ENCODE peak calls at places on chromosomes 13 and 19, in nine cellular contexts. M, D, X, L, A, K, V, H and I are unnamed samples.

GRCh38 chr13:28805193-28805819 is 14.8 kb upstream of the MTUS2 start:
- DNase-seq in M (no peak), D (peak; percentile 23), X (peak; percentile 53), L (no peak), A (peak; percentile 52), K (no peak), V (no peak), H (no peak), I (no peak)

GRCh38 chr13:31096624-31097302 is 64.9 kb downstream of the HSPH1 start:
- DNase-seq in M (no peak), D (no peak), X (no peak), L (peak; percentile 15), A (no peak), K (no peak), V (no peak), H (no peak), I (no peak)

GRCh38 chr13:30204564-30204963 is 102.8 kb downstream of the KATNAL1 start:
- DNase-seq in M (no peak), D (no peak), X (no peak), L (no peak), A (no peak), K (no peak), V (no peak), H (no peak), I (no peak)

GRCh38 chr19:56874530-56874929 is 34.0 kb upstream of the PEG3 start:
- DNase-seq in M (no peak), D (no peak), X (no peak), L (no peak), A (no peak), K (no peak), V (no peak), H (no peak), I (no peak)

GRCh38 chr13:51998723-51999471 is 12.4 kb downstream of the ATP7B start:
- DNase-seq in M (no peak), D (no peak), X (no peak), L (no peak), A (no peak), K (no peak), V (no peak), H (no peak), I (no peak)

GRCh38 chr13:113020323-113021080 is 51.5 kb downstream of the MCF2L start:
- DNase-seq in M (no peak), D (no peak), X (no peak), L (no peak), A (no peak), K (no peak), V (no peak), H (no peak), I (no peak)

GRCh38 chr13:112849500-112849899 is 119.5 kb upstream of the MCF2L start:
- DNase-seq in M (no peak), D (no peak), X (no peak), L (no peak), A (no peak), K (no peak), V (peak; percentile 73), H (no peak), I (no peak)

GRCh38 chr19:3586124-3586626 is 897 bp downstream of the GIPC3 start:
- DNase-seq in M (no peak), D (no peak), X (no peak), L (no peak), A (peak; percentile 79), K (no peak), V (no peak), H (no peak), I (no peak)

GRCh38 chr13:99135591-99135990 is 65.1 kb upstream of the UBAC2 start:
- DNase-seq in M (no peak), D (no peak), X (no peak), L (no peak), A (no peak), K (no peak), V (no peak), H (no peak), I (no peak)

GRCh38 chr13:71759506-71760225 is 107.3 kb downstream of the DACH1 start:
- DNase-seq in M (no peak), D (no peak), X (no peak), L (no peak), A (peak; percentile 58), K (no peak), V (no peak), H (no peak), I (no peak)

GRCh38 chr19:47026889-47027288 is 7.3 kb downstream of the NPAS1 start:
- DNase-seq in M (no peak), D (no peak), X (no peak), L (no peak), A (no peak), K (no peak), V (no peak), H (no peak), I (no peak)

GRCh38 chr19:47028372-47028672 is 8.7 kb downstream of the NPAS1 start:
- DNase-seq in M (no peak), D (no peak), X (no peak), L (no peak), A (peak; percentile 64), K (no peak), V (no peak), H (no peak), I (no peak)

GRCh38 chr19:47024502-47024901 is 4.9 kb downstream of the NPAS1 start:
- DNase-seq in M (no peak), D (no peak), X (no peak), L (no peak), A (no peak), K (no peak), V (no peak), H (no peak), I (no peak)

GRCh38 chr19:47026156-47026555 is 6.5 kb downstream of the NPAS1 start:
- DNase-seq in M (no peak), D (no peak), X (no peak), L (no peak), A (no peak), K (no peak), V (no peak), H (no peak), I (no peak)

DNA sequence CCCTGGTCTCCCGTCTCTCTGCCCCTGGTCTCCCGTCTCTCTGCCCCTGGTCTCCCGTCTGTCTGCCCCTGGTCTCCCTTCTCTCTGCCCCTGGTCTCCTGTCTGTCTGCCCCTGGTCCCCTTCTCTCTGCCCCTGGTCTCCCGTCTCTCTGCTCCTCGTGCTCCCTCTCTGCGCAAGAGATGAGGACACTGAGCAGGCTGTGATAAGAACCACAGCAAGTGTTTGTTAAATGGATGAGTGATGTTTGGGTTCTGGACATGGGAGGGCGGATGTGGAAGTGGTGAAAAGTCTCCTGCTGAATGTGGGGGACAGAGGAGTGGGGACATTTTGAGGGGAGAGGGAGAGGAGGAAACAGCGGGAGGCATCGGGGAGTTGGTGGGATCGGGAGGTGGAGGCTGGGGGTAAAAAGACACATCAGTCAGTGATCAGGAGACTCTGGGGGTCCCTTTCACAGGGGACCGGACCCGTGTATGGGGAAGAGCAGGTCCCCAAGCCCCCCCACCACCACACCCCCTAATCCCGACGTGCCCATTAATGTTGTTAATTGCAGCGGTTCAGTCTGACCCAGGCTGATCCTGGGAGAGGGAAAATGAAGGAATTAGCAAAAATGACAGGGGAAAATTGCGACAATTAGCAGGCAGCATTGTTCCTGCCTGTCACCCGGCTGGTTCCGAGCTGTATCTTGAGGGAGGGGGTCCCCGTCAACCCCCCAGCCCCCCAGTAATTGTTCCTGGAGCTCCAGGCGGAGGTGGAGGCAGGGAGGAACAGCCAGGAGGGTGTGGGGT is 8.1 kb downstream of the NPAS1 start:
- DNase-seq in M (no peak), D (no peak), X (no peak), L (no peak), A (no peak), K (no peak), V (no peak), H (no peak), I (no peak)
- H3K27me3 ChIP-seq in M (no peaks in the 10 kb centered on the region), D (peaks cover 96% of the 10 kb centered on the region), X (no peaks in the 10 kb centered on the region), L (peaks cover 15% of the 10 kb centered on the region), A (peaks cover 47% of the 10 kb centered on the region), K (no peaks in the 10 kb centered on the region), V (no peaks in the 10 kb centered on the region), H (no peaks in the 10 kb centered on the region), I (no peaks in the 10 kb centered on the region)

GRCh38 chr13:45851171-45851889 is at the start of gene SIAH3:
- DNase-seq in M (no peak), D (no peak), X (no peak), L (no peak), A (peak; percentile 34), K (no peak), V (no peak), H (no peak), I (no peak)
- H3K27me3 ChIP-seq in M (no peaks in the 10 kb centered on the region), D (peaks cover 74% of the 10 kb centered on the region), X (no peaks in the 10 kb centered on the region), L (no peaks in the 10 kb centered on the region), A (peaks cover 62% of the 10 kb centered on the region), K (no peaks in the 10 kb centered on the region), V (no peaks in the 10 kb centered on the region), H (peaks cover 4% of the 10 kb centered on the region), I (no peaks in the 10 kb centered on the region)

GRCh38 chr13:111394211-111394922 is 73.9 kb downstream of the TEX29 start:
- DNase-seq in M (peak; percentile 51), D (no peak), X (peak; percentile 18), L (no peak), A (no peak), K (no peak), V (no peak), H (no peak), I (no peak)
- H3K27me3 ChIP-seq in M (no peaks in the 10 kb centered on the region), D (peaks cover 44% of the 10 kb centered on the region), X (no peaks in the 10 kb centered on the region), L (no peaks in the 10 kb centered on the region), A (no peaks in the 10 kb centered on the region), K (no peaks in the 10 kb centered on the region), V (no peaks in the 10 kb centered on the region), H (no peaks in the 10 kb centered on the region), I (no peaks in the 10 kb centered on the region)

GRCh38 chr19:5213667-5214066 is 126.9 kb downstream of the PTPRS start:
- DNase-seq in M (no peak), D (no peak), X (no peak), L (no peak), A (no peak), K (no peak), V (no peak), H (no peak), I (no peak)

GRCh38 chr19:5210556-5210955 is 130.1 kb downstream of the PTPRS start:
- DNase-seq in M (no peak), D (no peak), X (no peak), L (no peak), A (no peak), K (no peak), V (no peak), H (no peak), I (no peak)

GRCh38 chr19:5212101-5212500 is 128.5 kb downstream of the PTPRS start:
- DNase-seq in M (no peak), D (no peak), X (no peak), L (no peak), A (no peak), K (no peak), V (no peak), H (no peak), I (no peak)

GRCh38 chr19:5214371-5214770 is 126.2 kb downstream of the PTPRS start:
- DNase-seq in M (no peak), D (no peak), X (no peak), L (no peak), A (no peak), K (no peak), V (no peak), H (no peak), I (no peak)

DNA sequence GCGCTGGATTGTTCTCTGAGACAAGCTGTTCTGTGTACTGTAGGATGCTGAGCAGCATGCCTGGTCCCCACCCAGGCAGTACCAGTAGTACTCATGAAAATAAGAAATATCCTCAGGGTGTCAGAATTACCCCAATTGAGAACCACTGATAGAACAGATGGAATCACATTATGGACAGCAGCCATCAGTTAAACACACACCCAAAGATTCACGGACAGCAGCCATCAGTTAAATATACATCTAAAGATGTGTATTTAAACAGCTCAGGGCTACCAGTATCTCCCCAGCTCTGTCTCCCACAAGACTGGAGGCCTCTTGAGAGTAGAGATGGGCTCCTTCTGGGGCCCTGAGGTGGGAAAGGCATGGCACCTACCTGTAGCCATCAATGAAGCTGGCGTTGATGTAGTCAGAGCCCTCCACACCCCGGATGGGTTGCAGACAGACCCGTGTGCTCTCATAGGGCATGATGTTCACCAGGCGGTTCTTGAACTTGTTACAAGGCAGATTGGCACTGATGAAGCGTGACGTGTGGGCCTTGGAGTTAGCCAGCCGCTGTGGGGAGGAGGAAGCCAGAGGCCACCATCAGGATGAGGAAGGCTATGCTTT is 129.3 kb downstream of the PTPRS start:
- DNase-seq in M (no peak), D (no peak), X (no peak), L (no peak), A (no peak), K (no peak), V (no peak), H (no peak), I (no peak)
- H3K27me3 ChIP-seq in M (no peaks in the 10 kb centered on the region), D (no peaks in the 10 kb centered on the region), X (no peaks in the 10 kb centered on the region), L (no peaks in the 10 kb centered on the region), A (no peaks in the 10 kb centered on the region), K (no peaks in the 10 kb centered on the region), V (no peaks in the 10 kb centered on the region), H (no peaks in the 10 kb centered on the region), I (no peaks in the 10 kb centered on the region)